ENCODE peak calls at places on chromosomes 6 and 20, in ten cellular contexts. V is SHP77 treated with DMSO at 0.1 percent for 48 hours; Q is CD4-positive, alpha-beta T cell; S is activated effector memory CD4-positive, alpha-beta T cell treated with Interleukin-2 at 50 U/mL for 16 hours; H is lung microvascular endothelial cell; P is upper lobe of right lung; A is psoas muscle; N is CD8-positive, alpha-beta T cell; M is NCI-H524; Y is germinal center. Z is an unnamed sample.

GRCh38 chr6:107718341-107718740 is 105.8 kb downstream of the SCML4 start:
- DNase-seq in N (no peak), S (no peak), Q (no peak), Y (no peak), H (no peak), V (no peak), M (no peak), A (no peak), P (no peak), Z (no peak)

GRCh38 chr20:62355527-62356142 is 11.5 kb downstream of the LAMA5 start:
- DNase-seq in H (peak), M (no peak), Q (no peak), A (peak), V (peak), S (no peak), Y (no peak), P (no peak), N (no peak), Z (peak)

GRCh38 chr20:49424536-49424935 is 57.9 kb downstream of the KCNB1 start:
- DNase-seq in Q (no peak), A (peak), H (no peak), V (no peak), S (no peak), M (peak), Y (no peak), P (no peak), N (no peak), Z (peak)

GRCh38 chr20:59182401-59183044 is 18.9 kb downstream of the ZNF831 start:
- DNase-seq in Q (no peak), M (no peak), H (no peak), A (no peak), P (no peak), N (no peak), V (no peak), S (no peak), Y (peak), Z (no peak)

GRCh38 chr20:37711001-37711400 is 17.2 kb downstream of the CTNNBL1 start:
- DNase-seq in S (no peak), H (peak), Y (no peak), N (no peak), A (no peak), V (no peak), Q (no peak), M (no peak), P (no peak), Z (no peak)

GRCh38 chr6:131116755-131117360 is 18.4 kb upstream of the AKAP7 start:
- DNase-seq in S (no peak), P (no peak), Q (no peak), N (no peak), A (no peak), M (peak), H (peak), Y (no peak), V (no peak), Z (no peak)

GRCh38 chr6:108368431-108369030 is 73.7 kb downstream of the AFG1L start:
- DNase-seq in V (no peak), N (no peak), M (no peak), Q (no peak), P (no peak), H (no peak), Y (peak), S (no peak), A (no peak), Z (no peak)

GRCh38 chr20:45445805-45446562 is 23.6 kb upstream of the WFDC2 start:
- DNase-seq in N (no peak), Y (peak), A (no peak), P (no peak), Q (no peak), M (peak), S (no peak), H (peak), V (no peak), Z (no peak)

GRCh38 chr20:33291830-33292355 is 8.9 kb downstream of the BPIFB1 start:
- DNase-seq in N (peak), A (no peak), V (peak), Y (peak), S (peak), Q (peak), H (peak), M (peak), P (peak), Z (no peak)

Z was measured in sigmoid colon.